ENCODE peak calls at places on chromosomes 4 and X, in five cellular contexts. One of them, this sample, is unnamed.
A peak's percentile ranks its signal among the peaks of the same experiment; 100 is the strongest.

GRCh38 chr4:185822791-185823190 is 10.8 kb upstream of the SORBS2 start:
- DNase-seq in stimulated activated CD4-positive, alpha-beta T cell treated with anti-CD3 and anti-CD28 coated beads, Interleukin-15, amount 100 ng/mL, for 1 hour: no peak
- DNase-seq in activated T-cell treated with anti-CD3 and anti-CD28 coated beads, Interleukin-2, amount 50 U/mL, for 4 hours: no peak
- DNase-seq in amniotic stem cell: no peak
- DNase-seq in RPMI7951: no peak
- DNase-seq in this sample: no peak

GRCh38 chr4:57064120-57064519 is 46.1 kb downstream of the IGFBP7 start:
- DNase-seq in stimulated activated CD4-positive, alpha-beta T cell treated with anti-CD3 and anti-CD28 coated beads, Interleukin-15, amount 100 ng/mL, for 1 hour: no peak
- DNase-seq in activated T-cell treated with anti-CD3 and anti-CD28 coated beads, Interleukin-2, amount 50 U/mL, for 4 hours: no peak
- DNase-seq in amniotic stem cell: no peak
- DNase-seq in RPMI7951: no peak
- DNase-seq in this sample: no peak

GRCh38 chr4:125266901-125267601 is 47.7 kb upstream of the FAT4 start:
- DNase-seq in RPMI7951: no peak
- DNase-seq in activated T-cell treated with anti-CD3 and anti-CD28 coated beads, Interleukin-2, amount 50 U/mL, for 4 hours: no peak
- DNase-seq in stimulated activated CD4-positive, alpha-beta T cell treated with anti-CD3 and anti-CD28 coated beads, Interleukin-15, amount 100 ng/mL, for 1 hour: no peak
- DNase-seq in amniotic stem cell: peak; percentile 27
- DNase-seq in this sample: no peak

GRCh38 chr4:43244688-43245382 is 352.3 kb downstream of the GRXCR1 start:
- DNase-seq in amniotic stem cell: no peak
- DNase-seq in activated T-cell treated with anti-CD3 and anti-CD28 coated beads, Interleukin-2, amount 50 U/mL, for 4 hours: no peak
- DNase-seq in RPMI7951: no peak
- DNase-seq in stimulated activated CD4-positive, alpha-beta T cell treated with anti-CD3 and anti-CD28 coated beads, Interleukin-15, amount 100 ng/mL, for 1 hour: no peak
- DNase-seq in this sample: no peak

GRCh38 chrX:38552721-38553120 is 8.6 kb upstream of the TSPAN7 start:
- DNase-seq in amniotic stem cell: no peak
- DNase-seq in stimulated activated CD4-positive, alpha-beta T cell treated with anti-CD3 and anti-CD28 coated beads, Interleukin-15, amount 100 ng/mL, for 1 hour: no peak
- DNase-seq in activated T-cell treated with anti-CD3 and anti-CD28 coated beads, Interleukin-2, amount 50 U/mL, for 4 hours: no peak
- DNase-seq in RPMI7951: no peak
- DNase-seq in this sample: no peak

GRCh38 chr4:30968926-30969325 is 248.8 kb downstream of the PCDH7 start:
- DNase-seq in amniotic stem cell: no peak
- DNase-seq in RPMI7951: no peak
- DNase-seq in stimulated activated CD4-positive, alpha-beta T cell treated with anti-CD3 and anti-CD28 coated beads, Interleukin-15, amount 100 ng/mL, for 1 hour: no peak
- DNase-seq in activated T-cell treated with anti-CD3 and anti-CD28 coated beads, Interleukin-2, amount 50 U/mL, for 4 hours: no peak
- DNase-seq in this sample: no peak

GRCh38 chr4:2064276-2064991 is 5.3 kb downstream of the NAT8L start:
- DNase-seq in activated T-cell treated with anti-CD3 and anti-CD28 coated beads, Interleukin-2, amount 50 U/mL, for 4 hours: no peak
- DNase-seq in amniotic stem cell: no peak
- DNase-seq in RPMI7951: no peak
- DNase-seq in stimulated activated CD4-positive, alpha-beta T cell treated with anti-CD3 and anti-CD28 coated beads, Interleukin-15, amount 100 ng/mL, for 1 hour: no peak
- DNase-seq in this sample: no peak

GRCh38 chr4:152591876-152592275 is 56.0 kb upstream of the FBXW7 start:
- DNase-seq in RPMI7951: no peak
- DNase-seq in amniotic stem cell: no peak
- DNase-seq in activated T-cell treated with anti-CD3 and anti-CD28 coated beads, Interleukin-2, amount 50 U/mL, for 4 hours: no peak
- DNase-seq in stimulated activated CD4-positive, alpha-beta T cell treated with anti-CD3 and anti-CD28 coated beads, Interleukin-15, amount 100 ng/mL, for 1 hour: no peak
- DNase-seq in this sample: no peak

GRCh38 chr4:61070269-61070668 is 129.9 kb upstream of the ADGRL3 start:
- DNase-seq in activated T-cell treated with anti-CD3 and anti-CD28 coated beads, Interleukin-2, amount 50 U/mL, for 4 hours: no peak
- DNase-seq in RPMI7951: no peak
- DNase-seq in amniotic stem cell: no peak
- DNase-seq in stimulated activated CD4-positive, alpha-beta T cell treated with anti-CD3 and anti-CD28 coated beads, Interleukin-15, amount 100 ng/mL, for 1 hour: no peak
- DNase-seq in this sample: no peak

GRCh38 chr4:8571702-8572685 is 8.2 kb upstream of the GPR78 start:
- DNase-seq in stimulated activated CD4-positive, alpha-beta T cell treated with anti-CD3 and anti-CD28 coated beads, Interleukin-15, amount 100 ng/mL, for 1 hour: no peak
- DNase-seq in amniotic stem cell: no peak
- DNase-seq in RPMI7951: peak; percentile 76
- DNase-seq in activated T-cell treated with anti-CD3 and anti-CD28 coated beads, Interleukin-2, amount 50 U/mL, for 4 hours: no peak
- DNase-seq in this sample: no peak

GRCh38 chr4:101345596-101346311 is 1.6 kb downstream of the PPP3CA start:
- DNase-seq in activated T-cell treated with anti-CD3 and anti-CD28 coated beads, Interleukin-2, amount 50 U/mL, for 4 hours: peak; percentile 40
- DNase-seq in amniotic stem cell: no peak
- DNase-seq in stimulated activated CD4-positive, alpha-beta T cell treated with anti-CD3 and anti-CD28 coated beads, Interleukin-15, amount 100 ng/mL, for 1 hour: peak; percentile 40
- DNase-seq in RPMI7951: peak; percentile 59
- DNase-seq in this sample: peak; percentile 61

GRCh38 chrX:129696463-129697155 is 41.9 kb upstream of the APLN start:
- DNase-seq in RPMI7951: no peak
- DNase-seq in stimulated activated CD4-positive, alpha-beta T cell treated with anti-CD3 and anti-CD28 coated beads, Interleukin-15, amount 100 ng/mL, for 1 hour: no peak
- DNase-seq in amniotic stem cell: no peak
- DNase-seq in activated T-cell treated with anti-CD3 and anti-CD28 coated beads, Interleukin-2, amount 50 U/mL, for 4 hours: no peak
- DNase-seq in this sample: no peak

GRCh38 chrX:149628280-149628679 is 3.3 kb downstream of the TMEM185A start:
- DNase-seq in amniotic stem cell: no peak
- DNase-seq in stimulated activated CD4-positive, alpha-beta T cell treated with anti-CD3 and anti-CD28 coated beads, Interleukin-15, amount 100 ng/mL, for 1 hour: no peak
- DNase-seq in activated T-cell treated with anti-CD3 and anti-CD28 coated beads, Interleukin-2, amount 50 U/mL, for 4 hours: no peak
- DNase-seq in RPMI7951: no peak
- DNase-seq in this sample: no peak

GRCh38 chrX:154411981-154412340 is 622 bp downstream of the TAFAZZIN start:
- DNase-seq in stimulated activated CD4-positive, alpha-beta T cell treated with anti-CD3 and anti-CD28 coated beads, Interleukin-15, amount 100 ng/mL, for 1 hour: no peak
- DNase-seq in amniotic stem cell: no peak
- DNase-seq in RPMI7951: no peak
- DNase-seq in activated T-cell treated with anti-CD3 and anti-CD28 coated beads, Interleukin-2, amount 50 U/mL, for 4 hours: peak; percentile 33
- DNase-seq in this sample: peak; percentile 66